ENCODE peak calls at places on chromosomes 6 and 20, in five cellular contexts. I is A549, K is H1, M is GM12878, Y is HepG2. R is an unnamed sample.

GRCh38 chr20:48703107-48703506 is 124.7 kb downstream of the PREX1 start:
- DNase-seq in I (no peak), K (no peak), Y (no peak), M (no peak), R (no peak)

GRCh38 chr6:12289655-12290489 is at the start of gene EDN1:
- DNase-seq in I (peak), Y (peak), M (peak), K (peak), R (peak)

GRCh38 chr6:138455746-138456392 is 43.4 kb downstream of the NHSL1 start:
- DNase-seq in I (peak), Y (no peak), K (no peak), M (peak), R (no peak)

GRCh38 chr6:166633732-166634535 is 6.9 kb upstream of the RPS6KA2 start:
- DNase-seq in Y (peak), K (no peak), I (no peak), M (no peak), R (peak)

GRCh38 chr6:33905081-33905609 is 101.3 kb upstream of the MLN start:
- DNase-seq in Y (no peak), K (no peak), I (no peak), M (peak), R (peak)

GRCh38 chr6:117078624-117079023 is 186.7 kb upstream of the VGLL2 start:
- DNase-seq in K (no peak), I (no peak), Y (no peak), M (no peak), R (no peak)

GRCh38 chr6:31620586-31621319 is at the start of gene PRRC2A:
- DNase-seq in Y (no peak), I (no peak), K (peak), M (no peak), R (peak)

GRCh38 chr20:31691646-31692275 is 30.9 kb downstream of the BCL2L1 start:
- DNase-seq in Y (no peak), I (no peak), M (no peak), K (no peak), R (no peak)

GRCh38 chr20:9169409-9169808 is 100.5 kb downstream of the PLCB4 start:
- DNase-seq in K (no peak), M (no peak), Y (no peak), I (no peak), R (no peak)

GRCh38 chr20:9177278-9177677 is 108.4 kb downstream of the PLCB4 start:
- DNase-seq in Y (no peak), M (no peak), I (peak), K (no peak), R (no peak)

GRCh38 chr20:9172908-9173307 is 104.0 kb downstream of the PLCB4 start:
- DNase-seq in I (peak), K (no peak), Y (no peak), M (no peak), R (no peak)
- TF ChIP-seq HDAC2 in I (no peak), K (no peak), Y (no peak), M (no peak), R (no peak)

DNA sequence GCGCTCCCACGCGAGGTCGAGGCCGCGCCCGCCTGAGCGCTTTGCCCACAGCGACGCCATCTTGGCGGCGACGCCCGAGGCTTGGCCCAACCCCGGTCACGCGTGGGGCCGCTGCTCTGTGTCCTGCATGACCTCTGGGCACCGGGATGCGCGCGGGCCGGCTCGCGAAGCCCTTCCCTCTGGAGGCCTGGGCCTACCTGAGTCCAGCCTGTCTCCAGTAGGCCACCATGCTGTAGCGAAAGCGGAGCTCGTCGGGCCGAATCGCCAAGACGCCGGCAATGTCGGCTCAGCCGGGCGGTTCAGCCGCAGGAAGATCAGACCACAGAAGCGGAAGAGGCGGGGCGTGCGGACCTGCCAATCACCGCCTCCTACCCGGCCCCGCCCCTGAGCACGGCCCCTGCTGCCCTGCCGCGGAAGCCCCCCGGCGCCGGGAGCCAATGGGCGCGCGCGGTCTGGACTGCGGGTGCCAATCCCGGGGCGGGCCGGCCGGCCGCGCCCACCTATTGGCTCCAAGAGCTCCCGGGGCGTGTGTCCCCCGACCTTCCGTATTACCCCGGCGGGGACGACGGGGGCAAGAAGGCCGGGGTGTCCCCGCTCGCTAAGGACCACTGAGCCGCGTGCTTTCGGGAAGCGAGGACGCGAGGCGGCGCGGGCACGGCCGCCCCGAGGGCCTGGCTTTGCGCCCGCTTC is at the start of gene ATP5F1E:
- DNase-seq in K (peak), M (peak), Y (peak), I (peak), R (peak)
- TF ChIP-seq EP300 in K (no peak), M (peak), Y (peak), I (no peak), R (no peak)

GRCh38 chr6:52894278-52894677 is 15.2 kb downstream of the GSTA3 start:
- DNase-seq in K (no peak), M (no peak), I (no peak), Y (no peak), R (no peak)
- TF ChIP-seq HDAC2 in K (no peak), M (no peak), I (no peak), Y (no peak), R (no peak)

DNA sequence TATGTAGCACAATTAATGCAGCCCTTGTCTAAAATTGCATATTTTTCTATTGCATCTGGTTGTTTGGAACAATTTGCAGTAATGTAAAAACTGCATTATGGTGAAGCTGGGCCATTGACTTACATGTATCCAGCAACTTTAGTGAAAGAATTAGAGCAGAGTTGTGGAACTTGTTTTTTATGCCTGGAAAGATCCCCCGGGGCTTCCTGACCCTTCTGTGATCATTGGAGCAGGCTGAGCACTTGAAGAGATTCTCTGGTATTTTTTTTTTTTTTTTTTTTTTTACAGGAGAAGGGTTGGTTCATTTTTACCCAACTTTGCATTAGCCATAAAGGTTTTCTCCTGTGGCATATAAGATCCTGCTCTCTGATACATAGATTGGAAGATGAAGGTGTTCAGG is 45.0 kb downstream of the LIN28B start:
- DNase-seq in I (no peak), K (no peak), M (no peak), Y (no peak), R (no peak)
- TF ChIP-seq EP300 in I (no peak), K (no peak), M (no peak), Y (no peak), R (no peak)

GRCh38 chr20:10667077-10667401 is 6.8 kb downstream of the JAG1 start:
- DNase-seq in I (no peak), Y (no peak), M (no peak), K (no peak), R (no peak)

GRCh38 chr20:10666221-10667076 is 7.3 kb downstream of the JAG1 start:
- DNase-seq in M (no peak), K (no peak), I (no peak), Y (no peak), R (no peak)

GRCh38 chr20:10665791-10666190 is 8.0 kb downstream of the JAG1 start:
- DNase-seq in K (no peak), I (no peak), M (no peak), Y (no peak), R (no peak)

GRCh38 chr20:10668677-10669368 is 5.0 kb downstream of the JAG1 start:
- DNase-seq in I (no peak), M (no peak), K (no peak), Y (no peak), R (no peak)

GRCh38 chr20:10667560-10668167 is 6.1 kb downstream of the JAG1 start:
- DNase-seq in I (no peak), M (no peak), K (no peak), Y (no peak), R (no peak)
- TF ChIP-seq HDAC2 in I (no peak), M (no peak), K (no peak), Y (no peak), R (no peak)

GRCh38 chr6:159252955-159253508 is 83.8 kb downstream of the FNDC1 start:
- DNase-seq in I (peak), Y (peak), M (peak), K (peak), R (peak)
- TF ChIP-seq EP300 in I (no peak), Y (no peak), M (no peak), K (no peak), R (no peak)

R was measured in K562.